ENCODE peak calls at places on chromosomes 2 and 18, in ten cellular contexts. G is AG04449, X is progenitor cell of endocrine pancreas, M is fibroblast of lung, L is right atrium auricular region, T is A549, D is H1, I is Calu3, U is prostate gland, Z is GM20000. Y is an unnamed sample.

GRCh38 chr2:68110102-68110501 is 47.3 kb upstream of the C1D start:
- DNase-seq in G (no peak), X (no peak), M (no peak), L (no peak), T (no peak), D (no peak), I (no peak), U (no peak), Z (no peak), Y (no peak)

GRCh38 chr2:229176136-229176535 is 95.0 kb downstream of the PID1 start:
- DNase-seq in G (no peak), X (no peak), M (no peak), L (no peak), T (no peak), D (no peak), I (no peak), U (no peak), Z (no peak), Y (no peak)

GRCh38 chr2:163471947-163472346 is 263.9 kb downstream of the FIGN start:
- DNase-seq in G (no peak), X (no peak), M (peak), L (no peak), T (peak), D (no peak), I (peak), U (no peak), Z (no peak), Y (no peak)

GRCh38 chr2:57602738-57603137 is 443.9 kb upstream of the VRK2 start:
- DNase-seq in G (no peak), X (no peak), M (no peak), L (no peak), T (no peak), D (no peak), I (no peak), U (no peak), Z (no peak), Y (no peak)

GRCh38 chr2:31893093-31893492 is 117.7 kb downstream of the MEMO1 start:
- DNase-seq in G (no peak), X (no peak), M (no peak), L (no peak), T (no peak), D (no peak), I (no peak), U (no peak), Z (no peak), Y (no peak)

GRCh38 chr2:197141669-197142068 is 168.9 kb downstream of the ANKRD44 start:
- DNase-seq in G (no peak), X (no peak), M (no peak), L (no peak), T (no peak), D (no peak), I (no peak), U (no peak), Z (no peak), Y (no peak)

GRCh38 chr18:79546781-79547272 is 132.8 kb upstream of the CTDP1 start:
- DNase-seq in G (no peak), X (no peak), M (no peak), L (no peak), T (no peak), D (no peak), I (no peak), U (no peak), Z (no peak), Y (no peak)

GRCh38 chr2:160970052-160970846 is 190.0 kb upstream of the TANK start:
- DNase-seq in G (no peak), X (no peak), M (peak), L (no peak), T (peak), D (peak), I (peak), U (no peak), Z (peak), Y (no peak)

GRCh38 chr18:62979172-62979571 is 263.8 kb downstream of the PHLPP1 start:
- DNase-seq in G (peak), X (no peak), M (peak), L (no peak), T (no peak), D (no peak), I (peak), U (peak), Z (no peak), Y (peak)

GRCh38 chr2:166017208-166017607 is 63.6 kb upstream of the TTC21B start:
- DNase-seq in G (no peak), X (no peak), M (no peak), L (no peak), T (no peak), D (no peak), I (no peak), U (no peak), Z (no peak), Y (no peak)

GRCh38 chr2:187136646-187137045 is 287.7 kb upstream of the ZSWIM2 start:
- DNase-seq in G (no peak), X (no peak), M (no peak), L (no peak), T (no peak), D (no peak), I (no peak), U (no peak), Z (no peak), Y (no peak)

GRCh38 chr18:26057208-26057821 is 33.1 kb downstream of the SS18 start:
- DNase-seq in G (no peak), X (no peak), M (no peak), L (no peak), T (no peak), D (no peak), I (no peak), U (no peak), Z (no peak), Y (no peak)

GRCh38 chr2:9693138-9693520 is 62.3 kb upstream of the YWHAQ start:
- DNase-seq in G (no peak), X (no peak), M (peak), L (peak), T (no peak), D (no peak), I (no peak), U (no peak), Z (no peak), Y (no peak)

GRCh38 chr2:224151680-224152310 is 112.7 kb upstream of the SERPINE2 start:
- DNase-seq in G (no peak), X (no peak), M (no peak), L (no peak), T (no peak), D (no peak), I (no peak), U (no peak), Z (no peak), Y (no peak)

GRCh38 chr2:240820607-240821428 is 799 bp upstream of the KIF1A start:
- DNase-seq in G (no peak), X (peak), M (no peak), L (no peak), T (peak), D (no peak), I (peak), U (no peak), Z (no peak), Y (no peak)

GRCh38 chr18:61272793-61273192 is 60.4 kb upstream of the CDH20 start:
- DNase-seq in G (no peak), X (no peak), M (no peak), L (no peak), T (no peak), D (no peak), I (no peak), U (no peak), Z (no peak), Y (no peak)

GRCh38 chr2:212831671-212832199 is 293.1 kb upstream of the ERBB4 start:
- DNase-seq in G (no peak), X (no peak), M (no peak), L (no peak), T (no peak), D (no peak), I (no peak), U (no peak), Z (peak), Y (peak)

GRCh38 chr2:79977782-79978181 is 326.8 kb downstream of the LRRTM1 start:
- DNase-seq in G (no peak), X (no peak), M (no peak), L (no peak), T (no peak), D (peak), I (no peak), U (no peak), Z (no peak), Y (no peak)

GRCh38 chr2:236818281-236819045 is 248.8 kb downstream of the ACKR3 start:
- DNase-seq in G (no peak), X (no peak), M (no peak), L (no peak), T (no peak), D (no peak), I (no peak), U (no peak), Z (no peak), Y (no peak)

GRCh38 chr2:144117079-144117478 is 402.8 kb downstream of the ZEB2 start:
- DNase-seq in G (no peak), X (no peak), M (no peak), L (no peak), T (no peak), D (no peak), I (no peak), U (no peak), Z (no peak), Y (no peak)

GRCh38 chr18:10232062-10232461 is 222.4 kb upstream of the APCDD1 start:
- DNase-seq in G (no peak), X (no peak), M (no peak), L (no peak), T (no peak), D (no peak), I (no peak), U (no peak), Z (no peak), Y (no peak)

GRCh38 chr2:212249451-212249850 is 289.2 kb downstream of the ERBB4 start:
- DNase-seq in G (no peak), X (no peak), M (peak), L (no peak), T (no peak), D (no peak), I (peak), U (no peak), Z (no peak), Y (no peak)

DNA sequence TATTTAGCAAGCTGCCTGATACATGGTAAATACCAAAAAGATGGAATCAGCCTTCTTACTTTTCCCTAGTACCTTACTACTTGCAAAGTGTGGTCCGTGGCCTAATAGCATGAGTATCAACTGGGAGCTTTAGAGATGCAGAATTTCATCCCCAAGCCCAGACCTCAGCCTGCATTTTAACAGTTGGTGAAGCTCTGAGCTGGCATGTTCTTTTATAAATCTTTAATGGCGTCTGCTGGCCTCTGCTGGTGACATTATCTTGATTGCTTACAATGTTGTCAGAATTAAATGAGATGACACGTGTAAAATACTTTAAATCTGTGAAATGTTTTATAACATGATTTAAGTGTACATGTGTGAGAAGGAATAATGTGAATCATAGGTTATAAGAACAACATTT is 115.1 kb upstream of the NOSTRIN start:
- DNase-seq in G (no peak), X (no peak), M (peak), L (no peak), T (no peak), D (no peak), I (peak), U (no peak), Z (no peak), Y (no peak)
- TF ChIP-seq CTCF in G (no peak), X (no peak), M (no peak), L (no peak), T (peak), D (no peak), I (no peak), U (no peak), Z (no peak), Y (no peak)

DNA sequence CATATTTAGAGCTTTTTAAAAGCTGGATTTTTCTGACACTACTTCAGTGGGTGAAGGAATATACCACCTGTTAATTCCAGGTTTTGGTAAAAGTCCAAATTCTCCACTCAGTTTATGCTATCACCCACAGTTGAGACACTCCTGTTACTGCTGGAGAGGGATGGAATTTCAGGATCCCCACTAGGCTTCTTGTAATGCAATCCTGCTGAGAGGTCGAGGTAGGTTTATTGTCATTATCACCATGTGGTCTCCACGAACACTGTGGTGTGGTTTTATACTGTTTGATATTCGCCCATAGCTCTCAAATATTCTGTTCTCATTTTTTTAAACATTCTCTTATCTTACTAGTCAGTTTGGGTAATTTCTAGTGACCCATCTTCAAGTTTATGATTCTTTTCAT is 167.9 kb downstream of the CCDC102B start:
- DNase-seq in G (no peak), X (no peak), M (no peak), L (no peak), T (no peak), D (no peak), I (no peak), U (no peak), Z (no peak), Y (no peak)
- TF ChIP-seq CTCF in G (no peak), X (no peak), M (no peak), L (no peak), T (no peak), D (no peak), I (no peak), U (no peak), Z (no peak), Y (no peak)

DNA sequence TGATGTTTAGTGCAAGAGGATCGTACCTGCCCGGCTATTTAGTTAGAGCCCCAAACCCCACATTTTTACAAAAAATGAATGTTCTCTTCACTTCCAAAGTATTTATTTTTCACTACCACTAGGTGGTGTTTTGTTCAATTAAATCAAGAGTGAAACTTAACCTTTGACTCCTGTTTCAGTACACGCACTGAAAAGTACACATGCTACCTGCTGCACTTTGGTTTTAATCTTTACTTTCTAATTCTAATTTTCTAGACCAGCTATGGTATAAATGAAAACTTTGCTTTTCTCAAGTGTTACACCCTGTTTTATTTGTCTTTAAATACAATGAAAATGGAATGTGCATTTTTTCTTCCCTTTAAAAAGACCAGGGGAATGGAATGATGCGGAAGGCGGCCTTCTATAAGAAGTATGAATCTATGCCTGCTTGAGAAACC is 31.4 kb upstream of the CHN1 start:
- DNase-seq in G (no peak), X (no peak), M (peak), L (no peak), T (peak), D (no peak), I (no peak), U (no peak), Z (peak), Y (no peak)
- TF ChIP-seq CTCF in G (no peak), X (peak), M (no peak), L (no peak), T (peak), D (no peak), I (no peak), U (no peak), Z (peak), Y (peak)

GRCh38 chr2:116747103-116747502 is 1067.4 kb upstream of the DDX18 start:
- DNase-seq in G (no peak), X (no peak), M (no peak), L (no peak), T (no peak), D (no peak), I (no peak), U (no peak), Z (no peak), Y (no peak)
- TF ChIP-seq CTCF in G (no peak), X (peak), M (no peak), L (no peak), T (no peak), D (no peak), I (no peak), U (no peak), Z (no peak), Y (no peak)

GRCh38 chr18:40875101-40875500 is 1079.9 kb upstream of the PIK3C3 start:
- DNase-seq in G (no peak), X (no peak), M (no peak), L (no peak), T (no peak), D (no peak), I (no peak), U (no peak), Z (no peak), Y (no peak)
- TF ChIP-seq CTCF in G (no peak), X (no peak), M (no peak), L (no peak), T (no peak), D (no peak), I (no peak), U (no peak), Z (no peak), Y (no peak)

GRCh38 chr2:101253713-101254085 is 1.0 kb downstream of the CNOT11 start:
- DNase-seq in G (no peak), X (no peak), M (no peak), L (no peak), T (no peak), D (no peak), I (no peak), U (no peak), Z (no peak), Y (no peak)
- TF ChIP-seq CTCF in G (no peak), X (no peak), M (no peak), L (no peak), T (no peak), D (no peak), I (no peak), U (no peak), Z (no peak), Y (no peak)

GRCh38 chr2:168247341-168248305 is at the start of gene STK39:
- DNase-seq in G (no peak), X (peak), M (peak), L (no peak), T (peak), D (peak), I (peak), U (peak), Z (peak), Y (peak)
- TF ChIP-seq CTCF in G (no peak), X (peak), M (no peak), L (no peak), T (peak), D (no peak), I (peak), U (no peak), Z (no peak), Y (no peak)

Y was measured in lower lobe of right lung.